ENCODE peak calls at places on chromosome 19, in eight cellular contexts. One of them, this sample, is unnamed.

GRCh38 chr19:52670046-52670445 is 31.9 kb upstream of the ZNF83 start:
- DNase-seq in breast epithelium: no peak
- DNase-seq in GM23338: peak; percentile 3
- DNase-seq in GM12891: no peak
- DNase-seq in transverse colon: peak; percentile 12
- DNase-seq in upper lobe of left lung: no peak
- DNase-seq in HL-60: no peak
- DNase-seq in stomach: no peak
- DNase-seq in this sample: no peak

GRCh38 chr19:14782978-14783545 is 4.7 kb upstream of the ADGRE2 start:
- DNase-seq in transverse colon: no peak
- DNase-seq in breast epithelium: peak; percentile 15
- DNase-seq in stomach: no peak
- DNase-seq in GM23338: no peak
- DNase-seq in upper lobe of left lung: no peak
- DNase-seq in GM12891: no peak
- DNase-seq in HL-60: no peak
- DNase-seq in this sample: no peak

GRCh38 chr19:370641-371330 is 26.2 kb upstream of the MIER2 start:
- DNase-seq in GM12891: no peak
- DNase-seq in upper lobe of left lung: no peak
- DNase-seq in HL-60: no peak
- DNase-seq in breast epithelium: no peak
- DNase-seq in GM23338: no peak
- DNase-seq in transverse colon: no peak
- DNase-seq in stomach: no peak
- DNase-seq in this sample: peak; percentile 39

GRCh38 chr19:778910-779653 is 18.2 kb upstream of the PTBP1 start:
- DNase-seq in upper lobe of left lung: no peak
- DNase-seq in GM12891: no peak
- DNase-seq in HL-60: peak; percentile 77
- DNase-seq in breast epithelium: no peak
- DNase-seq in GM23338: peak; percentile 49
- DNase-seq in stomach: no peak
- DNase-seq in transverse colon: peak; percentile 38
- DNase-seq in this sample: no peak

GRCh38 chr19:51777570-51778460 is 16.8 kb downstream of the FPR2 start:
- DNase-seq in GM12891: peak; percentile 33
- DNase-seq in HL-60: peak; percentile 67
- DNase-seq in upper lobe of left lung: no peak
- DNase-seq in stomach: peak; percentile 45
- DNase-seq in breast epithelium: no peak
- DNase-seq in transverse colon: peak; percentile 56
- DNase-seq in GM23338: peak; percentile 93
- DNase-seq in this sample: peak; percentile 84

GRCh38 chr19:8109890-8110662 is 39.3 kb downstream of the FBN3 start:
- DNase-seq in transverse colon: no peak
- DNase-seq in GM23338: no peak
- DNase-seq in upper lobe of left lung: no peak
- DNase-seq in HL-60: no peak
- DNase-seq in breast epithelium: no peak
- DNase-seq in stomach: no peak
- DNase-seq in GM12891: no peak
- DNase-seq in this sample: no peak

GRCh38 chr19:6602729-6603114 is 11.8 kb upstream of the CD70 start:
- DNase-seq in HL-60: no peak
- DNase-seq in stomach: no peak
- DNase-seq in upper lobe of left lung: no peak
- DNase-seq in breast epithelium: no peak
- DNase-seq in GM23338: no peak
- DNase-seq in transverse colon: no peak
- DNase-seq in GM12891: no peak
- DNase-seq in this sample: no peak

GRCh38 chr19:51097166-51097736 is 11.0 kb downstream of the CTU1 start:
- DNase-seq in GM23338: peak; percentile 83
- DNase-seq in transverse colon: peak; percentile 61
- DNase-seq in stomach: peak; percentile 77
- DNase-seq in GM12891: peak; percentile 71
- DNase-seq in HL-60: no peak
- DNase-seq in upper lobe of left lung: no peak
- DNase-seq in breast epithelium: peak; percentile 80
- DNase-seq in this sample: peak; percentile 92

GRCh38 chr19:41437944-41438574 is 1.7 kb downstream of the DMAC2 start:
- DNase-seq in transverse colon: no peak
- DNase-seq in GM12891: no peak
- DNase-seq in upper lobe of left lung: peak; percentile 49
- DNase-seq in breast epithelium: peak; percentile 15
- DNase-seq in HL-60: no peak
- DNase-seq in stomach: no peak
- DNase-seq in GM23338: no peak
- DNase-seq in this sample: no peak

GRCh38 chr19:41563847-41564514 is 12.0 kb upstream of the CEACAM21 start:
- DNase-seq in upper lobe of left lung: no peak
- DNase-seq in stomach: no peak
- DNase-seq in breast epithelium: no peak
- DNase-seq in transverse colon: no peak
- DNase-seq in HL-60: no peak
- DNase-seq in GM12891: no peak
- DNase-seq in GM23338: peak; percentile 51
- DNase-seq in this sample: no peak

GRCh38 chr19:49573451-49573850 is 6.9 kb downstream of the NOSIP start:
- DNase-seq in upper lobe of left lung: no peak
- DNase-seq in stomach: no peak
- DNase-seq in HL-60: no peak
- DNase-seq in breast epithelium: no peak
- DNase-seq in transverse colon: no peak
- DNase-seq in GM12891: no peak
- DNase-seq in GM23338: no peak
- DNase-seq in this sample: no peak

GRCh38 chr19:45576682-45577081 is 7.9 kb downstream of the OPA3 start:
- DNase-seq in transverse colon: no peak
- DNase-seq in breast epithelium: no peak
- DNase-seq in GM12891: no peak
- DNase-seq in stomach: no peak
- DNase-seq in upper lobe of left lung: no peak
- DNase-seq in HL-60: no peak
- DNase-seq in GM23338: no peak
- DNase-seq in this sample: no peak

GRCh38 chr19:38656171-38656981 is 8.9 kb downstream of the ACTN4 start:
- DNase-seq in upper lobe of left lung: no peak
- DNase-seq in stomach: no peak
- DNase-seq in transverse colon: no peak
- DNase-seq in GM12891: no peak
- DNase-seq in GM23338: no peak
- DNase-seq in breast epithelium: no peak
- DNase-seq in HL-60: no peak
- DNase-seq in this sample: no peak

GRCh38 chr19:29476528-29476927 is 49.3 kb upstream of the VSTM2B start:
- DNase-seq in GM12891: no peak
- DNase-seq in GM23338: no peak
- DNase-seq in upper lobe of left lung: no peak
- DNase-seq in HL-60: no peak
- DNase-seq in breast epithelium: no peak
- DNase-seq in transverse colon: no peak
- DNase-seq in stomach: no peak
- DNase-seq in this sample: no peak

GRCh38 chr19:43674630-43674982 is 4.6 kb upstream of the PLAUR start:
- DNase-seq in breast epithelium: no peak
- DNase-seq in GM23338: no peak
- DNase-seq in transverse colon: no peak
- DNase-seq in stomach: no peak
- DNase-seq in upper lobe of left lung: no peak
- DNase-seq in GM12891: no peak
- DNase-seq in HL-60: no peak
- DNase-seq in this sample: no peak

GRCh38 chr19:34236035-34236793 is 18.1 kb upstream of the GARRE1 start:
- DNase-seq in upper lobe of left lung: no peak
- DNase-seq in GM12891: no peak
- DNase-seq in breast epithelium: no peak
- DNase-seq in stomach: no peak
- DNase-seq in transverse colon: peak; percentile 44
- DNase-seq in HL-60: no peak
- DNase-seq in GM23338: no peak
- DNase-seq in this sample: no peak

GRCh38 chr19:42122691-42123607 is 9.3 kb downstream of the POU2F2 start:
- DNase-seq in transverse colon: no peak
- DNase-seq in stomach: no peak
- DNase-seq in breast epithelium: no peak
- DNase-seq in upper lobe of left lung: no peak
- DNase-seq in HL-60: no peak
- DNase-seq in GM12891: no peak
- DNase-seq in GM23338: no peak
- DNase-seq in this sample: no peak

DNA sequence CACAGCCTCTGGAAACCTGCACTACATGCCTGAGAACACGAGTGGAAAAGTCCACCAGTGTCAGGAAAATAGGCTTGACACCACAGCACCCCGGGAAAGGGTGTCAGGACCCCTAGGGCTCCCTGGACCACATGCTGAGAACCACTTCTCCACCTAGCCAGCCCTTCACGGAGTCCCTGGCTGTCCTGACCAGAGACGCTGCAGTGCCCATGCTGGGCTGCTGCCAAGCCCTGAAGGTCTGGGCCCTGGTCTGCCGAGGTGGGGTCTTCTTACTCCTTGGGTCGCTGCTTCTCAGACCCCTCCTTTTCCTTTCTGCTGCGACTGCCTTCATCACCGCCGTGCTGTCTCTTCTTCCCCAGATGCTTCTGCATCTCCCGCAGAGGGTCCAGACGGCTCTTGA is 3.0 kb downstream of the LENG1 start:
- DNase-seq in breast epithelium: no peak
- DNase-seq in GM12891: no peak
- DNase-seq in transverse colon: no peak
- DNase-seq in GM23338: no peak
- DNase-seq in upper lobe of left lung: no peak
- DNase-seq in stomach: no peak
- DNase-seq in HL-60: no peak
- DNase-seq in this sample: no peak
- TF ChIP-seq POLR2AphosphoS5 in breast epithelium: no peak
- TF ChIP-seq POLR2AphosphoS5 in GM12891: no peak
- TF ChIP-seq POLR2AphosphoS5 in transverse colon: no peak
- TF ChIP-seq POLR2AphosphoS5 in GM23338: peak; percentile 37
- TF ChIP-seq POLR2AphosphoS5 in upper lobe of left lung: no peak
- TF ChIP-seq POLR2AphosphoS5 in stomach: no peak
- TF ChIP-seq POLR2AphosphoS5 in HL-60: peak; percentile 58
- TF ChIP-seq POLR2AphosphoS5 in this sample: no peak

DNA sequence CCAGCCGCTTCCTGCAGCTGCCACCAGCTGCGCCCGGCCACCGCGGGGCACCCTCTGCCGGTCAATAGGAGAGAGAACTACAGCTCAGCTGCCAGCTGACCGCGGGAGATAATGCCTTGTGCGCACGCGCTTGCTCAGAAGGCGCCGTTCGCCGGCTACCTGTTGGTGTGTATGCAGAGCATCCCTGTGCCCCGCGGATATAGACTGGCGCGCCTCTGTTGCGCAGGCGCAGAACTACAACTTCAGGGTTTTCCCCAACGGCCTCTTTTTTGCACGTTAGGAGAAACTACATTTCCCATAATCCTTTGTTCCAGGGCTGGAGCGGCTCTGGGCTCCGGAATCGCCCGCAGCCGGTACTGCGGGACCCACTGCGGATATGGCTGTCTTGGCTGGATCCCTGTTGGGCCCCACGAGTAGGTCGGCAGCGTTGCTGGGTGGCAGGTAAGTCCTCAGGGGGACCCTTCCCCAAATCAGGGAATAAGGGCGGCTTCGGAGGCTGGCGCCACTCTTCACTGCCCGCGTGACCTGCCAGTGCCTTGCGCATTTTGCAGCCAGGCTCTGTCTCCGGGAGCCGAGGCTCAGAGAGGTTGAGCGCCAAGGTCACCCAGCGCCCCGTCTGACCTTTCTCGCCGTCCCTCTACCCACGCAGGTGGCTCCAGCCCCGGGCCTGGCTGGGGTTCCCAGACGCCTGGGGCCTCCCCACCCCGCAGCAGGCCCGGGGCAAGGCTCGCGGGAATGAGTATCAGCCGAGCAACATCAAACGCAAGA is at the start of gene MRPL34:
- DNase-seq in transverse colon: peak; percentile 98
- DNase-seq in HL-60: peak; percentile 99
- DNase-seq in breast epithelium: peak; percentile 98
- DNase-seq in upper lobe of left lung: peak; percentile 97
- DNase-seq in stomach: peak; percentile 99
- DNase-seq in GM23338: peak; percentile 99
- DNase-seq in GM12891: peak; percentile 70
- DNase-seq in this sample: peak; percentile 100
- TF ChIP-seq POLR2AphosphoS5 in transverse colon: no peak
- TF ChIP-seq POLR2AphosphoS5 in HL-60: peak; percentile 100
- TF ChIP-seq POLR2AphosphoS5 in breast epithelium: peak; percentile 80
- TF ChIP-seq POLR2AphosphoS5 in upper lobe of left lung: peak; percentile 92
- TF ChIP-seq POLR2AphosphoS5 in stomach: no peak
- TF ChIP-seq POLR2AphosphoS5 in GM23338: peak; percentile 79
- TF ChIP-seq POLR2AphosphoS5 in GM12891: peak; percentile 27
- TF ChIP-seq POLR2AphosphoS5 in this sample: peak; percentile 99

DNA sequence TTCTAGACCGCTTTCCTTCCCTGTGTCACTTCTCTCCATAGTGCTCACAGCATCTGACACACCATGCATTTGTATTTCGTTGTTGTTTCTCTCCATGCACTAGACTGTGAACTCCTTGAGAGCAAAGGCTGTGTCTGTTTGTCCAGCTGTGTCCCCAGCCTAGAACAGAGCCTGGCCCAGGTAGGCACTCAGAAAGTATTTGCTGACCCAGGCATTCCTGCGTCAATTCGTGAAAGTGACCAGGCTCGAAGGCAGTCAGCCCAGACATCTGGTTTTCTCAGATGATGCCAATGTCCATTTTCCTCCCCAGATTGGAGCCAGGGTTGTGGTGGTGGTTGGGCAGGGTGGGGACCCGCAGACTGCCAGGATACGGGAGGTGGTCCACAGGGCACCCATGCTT is 164.8 kb downstream of the ZNF536 start:
- DNase-seq in GM23338: no peak
- DNase-seq in HL-60: no peak
- DNase-seq in GM12891: no peak
- DNase-seq in transverse colon: no peak
- DNase-seq in upper lobe of left lung: no peak
- DNase-seq in stomach: no peak
- DNase-seq in breast epithelium: no peak
- DNase-seq in this sample: no peak
- TF ChIP-seq POLR2AphosphoS5 in GM23338: no peak
- TF ChIP-seq POLR2AphosphoS5 in HL-60: no peak
- TF ChIP-seq POLR2AphosphoS5 in GM12891: no peak
- TF ChIP-seq POLR2AphosphoS5 in transverse colon: no peak
- TF ChIP-seq POLR2AphosphoS5 in upper lobe of left lung: no peak
- TF ChIP-seq POLR2AphosphoS5 in stomach: no peak
- TF ChIP-seq POLR2AphosphoS5 in breast epithelium: no peak
- TF ChIP-seq POLR2AphosphoS5 in this sample: no peak

DNA sequence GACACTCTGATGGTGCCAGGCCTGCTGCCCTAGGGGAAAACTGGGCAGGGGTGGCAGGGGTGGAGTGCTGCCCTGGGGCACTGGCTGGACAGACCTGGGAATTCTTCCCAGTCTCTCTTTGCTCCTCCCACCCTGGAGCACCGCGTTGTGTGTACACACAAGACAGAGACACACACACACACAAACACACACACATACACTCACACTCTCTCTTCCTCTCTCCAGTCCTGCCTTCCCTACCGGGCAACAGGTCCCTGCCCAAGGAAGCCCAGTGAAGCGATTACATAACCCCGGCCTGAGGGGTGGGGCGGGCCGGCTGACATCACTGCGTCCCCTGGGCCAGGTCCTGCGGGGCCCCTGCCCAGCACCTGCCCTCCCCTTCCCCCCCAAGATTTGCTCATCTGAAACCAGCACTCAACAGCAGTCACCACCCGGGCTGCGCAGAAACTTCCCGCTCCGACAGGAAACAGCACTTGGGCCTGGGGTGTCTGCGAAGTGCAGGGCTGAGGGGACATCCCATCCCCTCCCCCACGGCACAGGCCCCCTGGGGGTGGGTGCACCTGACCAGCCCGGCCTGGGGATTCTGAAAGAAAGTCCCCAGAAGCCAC is 1.2 kb downstream of the MKNK2 start:
- DNase-seq in stomach: peak; percentile 91
- DNase-seq in upper lobe of left lung: peak; percentile 94
- DNase-seq in GM23338: peak; percentile 69
- DNase-seq in GM12891: no peak
- DNase-seq in HL-60: peak; percentile 96
- DNase-seq in transverse colon: peak; percentile 90
- DNase-seq in breast epithelium: peak; percentile 88
- DNase-seq in this sample: peak; percentile 96
- TF ChIP-seq POLR2AphosphoS5 in stomach: peak; percentile 87
- TF ChIP-seq POLR2AphosphoS5 in upper lobe of left lung: peak; percentile 96
- TF ChIP-seq POLR2AphosphoS5 in GM23338: no peak
- TF ChIP-seq POLR2AphosphoS5 in GM12891: peak; percentile 26
- TF ChIP-seq POLR2AphosphoS5 in HL-60: peak; percentile 39
- TF ChIP-seq POLR2AphosphoS5 in transverse colon: peak; percentile 85
- TF ChIP-seq POLR2AphosphoS5 in breast epithelium: peak; percentile 89
- TF ChIP-seq POLR2AphosphoS5 in this sample: peak; percentile 92

This sample was measured in spleen.